ENCODE peak calls at places on chromosomes 5 and 9, in eight cellular contexts. J is choroid plexus epithelial cell; E is activated T-cell treated with anti-CD3 and anti-CD28 coated beads, Interleukin-2, amount 50 U/mL, for 72 hours; W is stimulated activated CD4-positive, alpha-beta T cell treated with anti-CD3 and anti-CD28 coated beads, Interleukin-2, amount 100 ng/mL, for 48 hours; L is foreskin fibroblast; N is NCI-H774; Q is GM18507; K is brain microvascular endothelial cell. X is an unnamed sample.

GRCh38 chr9:121285835-121286687 is 18.1 kb downstream of the GSN start:
- DNase-seq in W (no peak), L (peak; percentile 70), J (peak; percentile 65), Q (no peak), K (peak; percentile 52), E (no peak), N (no peak), X (peak; percentile 42)

GRCh38 chr9:94526271-94526670 is 28.6 kb upstream of the PCAT7 start:
- DNase-seq in L (no peak), E (no peak), W (no peak), K (no peak), N (no peak), Q (no peak), J (no peak), X (no peak)

GRCh38 chr9:83060557-83060956 is 2.4 kb downstream of the RASEF start:
- DNase-seq in W (no peak), K (no peak), J (no peak), L (no peak), E (no peak), N (peak; percentile 87), Q (no peak), X (no peak)

GRCh38 chr9:130042406-130042930 is 521 bp downstream of the FNBP1 start:
- DNase-seq in J (no peak), E (peak; percentile 44), W (no peak), K (no peak), L (no peak), Q (no peak), N (peak; percentile 3), X (no peak)

GRCh38 chr5:3320317-3320865 is 275.2 kb upstream of the IRX1 start:
- DNase-seq in W (no peak), J (no peak), L (no peak), K (no peak), Q (no peak), N (no peak), E (no peak), X (no peak)

GRCh38 chr9:27198175-27198574 is 89.2 kb downstream of the TEK start:
- DNase-seq in N (no peak), J (no peak), E (no peak), W (no peak), K (no peak), L (no peak), Q (no peak), X (no peak)

GRCh38 chr9:17342696-17343095 is 207.9 kb downstream of the CNTLN start:
- DNase-seq in J (no peak), N (no peak), E (no peak), L (no peak), K (no peak), Q (no peak), W (no peak), X (no peak)

GRCh38 chr5:35924122-35924949 is 14.1 kb downstream of the CAPSL start:
- DNase-seq in J (peak; percentile 78), N (no peak), E (peak; percentile 31), L (peak; percentile 70), K (peak; percentile 31), Q (no peak), W (no peak), X (peak; percentile 14)

GRCh38 chr5:55173696-55174101 is 722 bp upstream of the CDC20B start:
- DNase-seq in K (no peak), J (no peak), W (no peak), L (no peak), N (no peak), Q (no peak), E (no peak), X (no peak)

GRCh38 chr9:88767504-88767790 is 223.8 kb upstream of the S1PR3 start:
- DNase-seq in E (no peak), N (no peak), Q (no peak), K (no peak), W (no peak), L (no peak), J (no peak), X (no peak)

GRCh38 chr9:91188719-91189590 is 172.8 kb downstream of the AUH start:
- DNase-seq in E (no peak), K (no peak), Q (no peak), L (no peak), W (no peak), J (no peak), N (no peak), X (no peak)

GRCh38 chr9:124291801-124292396 is 34.1 kb downstream of the NEK6 start:
- DNase-seq in W (peak; percentile 20), J (peak; percentile 15), K (no peak), E (peak; percentile 51), L (no peak), N (no peak), Q (peak; percentile 50), X (no peak)

GRCh38 chr5:98341038-98341710 is 432.3 kb upstream of the RGMB start:
- DNase-seq in Q (no peak), W (no peak), E (no peak), N (no peak), L (peak; percentile 99), J (peak; percentile 89), K (peak; percentile 90), X (peak; percentile 70)

GRCh38 chr5:160903076-160903475 is 51.1 kb upstream of the ATP10B start:
- DNase-seq in J (no peak), K (no peak), Q (no peak), E (no peak), W (no peak), L (no peak), N (no peak), X (no peak)

GRCh38 chr5:672329-673139 is 20.6 kb downstream of the TPPP start:
- DNase-seq in K (peak; percentile 94), E (peak; percentile 67), W (peak; percentile 33), Q (no peak), J (peak; percentile 92), N (peak; percentile 83), L (peak; percentile 25), X (peak; percentile 69)

GRCh38 chr5:160439205-160439600 is 17.5 kb downstream of the PTTG1 start:
- DNase-seq in K (peak; percentile 89), N (peak; percentile 54), W (peak; percentile 89), L (peak; percentile 64), E (peak; percentile 86), J (peak; percentile 83), Q (peak; percentile 56), X (peak; percentile 75)

GRCh38 chr5:147558826-147559225 is 49.0 kb upstream of the DPYSL3 start:
- DNase-seq in J (peak; percentile 87), L (peak; percentile 65), K (peak; percentile 68), Q (no peak), N (peak; percentile 67), W (no peak), E (no peak), X (peak; percentile 90)

GRCh38 chr9:124849801-124850200 is 3.5 kb upstream of the WDR38 start:
- DNase-seq in L (peak; percentile 76), W (no peak), E (no peak), K (peak; percentile 96), N (no peak), J (peak; percentile 87), Q (no peak), X (no peak)

GRCh38 chr5:133319905-133320520 is 268.2 kb downstream of the HSPA4 start:
- DNase-seq in K (no peak), W (no peak), Q (no peak), J (no peak), N (no peak), E (no peak), L (no peak), X (no peak)

GRCh38 chr5:117800261-117800660 is 1188.1 kb downstream of the DTWD2 start:
- DNase-seq in W (no peak), N (no peak), E (no peak), K (peak; percentile 36), J (peak; percentile 54), L (peak; percentile 9), Q (no peak), X (no peak)

GRCh38 chr9:129547869-129548570 is 72.9 kb downstream of the C9orf50 start:
- DNase-seq in W (no peak), E (no peak), L (no peak), N (no peak), Q (no peak), J (no peak), K (no peak), X (no peak)

GRCh38 chr9:9100070-9100469 is 1300.5 kb upstream of the DMAC1 start:
- DNase-seq in K (no peak), N (no peak), E (no peak), W (no peak), J (no peak), Q (no peak), L (no peak), X (no peak)

GRCh38 chr9:129507805-129508204 is 113.1 kb downstream of the C9orf50 start:
- DNase-seq in N (no peak), L (no peak), E (no peak), W (no peak), J (no peak), K (no peak), Q (no peak), X (no peak)

GRCh38 chr5:138568061-138568824 is 7.0 kb downstream of the HSPA9 start:
- DNase-seq in Q (no peak), K (peak; percentile 65), N (no peak), E (no peak), W (no peak), J (peak; percentile 36), L (no peak), X (peak; percentile 66)

GRCh38 chr5:150945947-150946346 is 41.2 kb upstream of the ZNF300 start:
- DNase-seq in L (peak; percentile 3), N (no peak), W (no peak), K (no peak), Q (no peak), E (no peak), J (peak; percentile 9), X (no peak)

GRCh38 chr9:77451507-77451906 is 196.6 kb downstream of the GNA14 start:
- DNase-seq in N (no peak), J (no peak), Q (no peak), K (no peak), L (no peak), E (no peak), W (no peak), X (no peak)

GRCh38 chr9:136964171-136964689 is 12.2 kb downstream of the LCN12 start:
- DNase-seq in K (no peak), E (no peak), W (no peak), L (no peak), N (peak; percentile 41), Q (no peak), J (no peak), X (no peak)

GRCh38 chr5:127088226-127088625 is 14.9 kb upstream of the C5orf63 start:
- DNase-seq in W (no peak), Q (no peak), K (peak; percentile 99), J (peak; percentile 98), L (peak; percentile 97), E (no peak), N (no peak), X (peak; percentile 76)

GRCh38 chr5:150764530-150764929 is 5.7 kb upstream of the DCTN4 start:
- DNase-seq in L (no peak), E (no peak), N (no peak), K (no peak), W (no peak), Q (no peak), J (no peak), X (no peak)

GRCh38 chr5:94463739-94464138 is 154.7 kb downstream of the KIAA0825 start:
- DNase-seq in J (peak; percentile 58), Q (no peak), W (no peak), K (no peak), L (peak; percentile 53), E (no peak), N (no peak), X (no peak)

GRCh38 chr5:1429501-1429900 is 15.7 kb downstream of the SLC6A3 start:
- DNase-seq in N (no peak), K (no peak), W (no peak), J (no peak), L (no peak), Q (no peak), E (no peak), X (no peak)

X was measured in kidney glomerular epithelial cell.